ENCODE peak calls at places on chromosomes 3 and 15, in six cellular contexts. L is lower lobe of right lung, R is B cell, G is mammary epithelial cell, C is heart left ventricle, E is fibroblast of the aortic adventitia. J is an unnamed sample.

GRCh38 chr3:9036327-9037112 is 73.2 kb upstream of the RAD18 start:
- DNase-seq in L (no peak), R (no peak), G (no peak), C (peak; percentile 46), E (peak; percentile 90), J (no peak)

GRCh38 chr3:36540898-36541518 is 160.7 kb downstream of the STAC start:
- DNase-seq in L (no peak), R (no peak), G (peak; percentile 11), C (no peak), E (peak; percentile 68), J (no peak)

GRCh38 chr3:4633078-4634004 is 140.2 kb downstream of the ITPR1 start:
- DNase-seq in L (no peak), R (peak; percentile 39), G (peak; percentile 35), C (no peak), E (peak; percentile 80), J (no peak)

GRCh38 chr15:96341465-96342142 is 11.1 kb downstream of the NR2F2 start:
- DNase-seq in L (peak; percentile 39), R (no peak), G (no peak), C (no peak), E (no peak), J (no peak)

GRCh38 chr3:23820888-23821287 is 15.1 kb downstream of the UBE2E1 start:
- DNase-seq in L (no peak), R (no peak), G (peak; percentile 61), C (no peak), E (no peak), J (no peak)

GRCh38 chr15:79811406-79812405 is 85.1 kb downstream of the MTHFS start:
- DNase-seq in L (peak; percentile 65), R (no peak), G (peak; percentile 27), C (peak; percentile 56), E (peak; percentile 92), J (no peak)

GRCh38 chr15:87844031-87844430 is 412.5 kb downstream of the NTRK3 start:
- DNase-seq in L (no peak), R (no peak), G (no peak), C (no peak), E (no peak), J (no peak)

GRCh38 chr15:49421991-49422390 is 1.1 kb upstream of the FGF7 start:
- DNase-seq in L (peak; percentile 64), R (peak; percentile 16), G (peak; percentile 55), C (no peak), E (peak; percentile 86), J (peak; percentile 27)

GRCh38 chr15:29815000-29815704 is 7.1 kb downstream of the TJP1 start:
- DNase-seq in L (no peak), R (no peak), G (peak; percentile 42), C (no peak), E (peak; percentile 24), J (no peak)

GRCh38 chr15:58498821-58499580 is 67.2 kb downstream of the LIPC start:
- DNase-seq in L (no peak), R (no peak), G (no peak), C (no peak), E (peak; percentile 66), J (no peak)

GRCh38 chr3:9216736-9217135 is 32.7 kb downstream of the SRGAP3 start:
- DNase-seq in L (no peak), R (no peak), G (peak; percentile 7), C (no peak), E (no peak), J (no peak)

GRCh38 chr3:195756935-195757302 is 36.1 kb downstream of the MUC20 start:
- DNase-seq in L (no peak), R (no peak), G (peak; percentile 9), C (no peak), E (no peak), J (no peak)

GRCh38 chr15:35596261-35596660 is 50.3 kb upstream of the DPH6 start:
- DNase-seq in L (no peak), R (no peak), G (no peak), C (no peak), E (peak; percentile 9), J (no peak)

GRCh38 chr3:30341079-30341478 is 265.3 kb upstream of the TGFBR2 start:
- DNase-seq in L (no peak), R (no peak), G (no peak), C (no peak), E (no peak), J (no peak)

GRCh38 chr3:108428580-108428979 is 81.8 kb downstream of the MYH15 start:
- DNase-seq in L (no peak), R (no peak), G (no peak), C (no peak), E (peak; percentile 60), J (no peak)

GRCh38 chr15:75067123-75067854 is 43.9 kb downstream of the PPCDC start:
- DNase-seq in L (no peak), R (no peak), G (peak; percentile 90), C (no peak), E (peak; percentile 82), J (no peak)

GRCh38 chr3:78846688-78847087 is 921.1 kb downstream of the ROBO1 start:
- DNase-seq in L (no peak), R (no peak), G (peak; percentile 72), C (no peak), E (peak; percentile 67), J (no peak)

GRCh38 chr3:74546426-74546825 is 68.0 kb downstream of the CNTN3 start:
- DNase-seq in L (no peak), R (no peak), G (peak; percentile 66), C (no peak), E (peak; percentile 83), J (no peak)

GRCh38 chr3:9473496-9473895 is 76.1 kb downstream of the SETD5 start:
- DNase-seq in L (no peak), R (no peak), G (no peak), C (no peak), E (no peak), J (no peak)

GRCh38 chr3:194532591-194532990 is 45.8 kb upstream of the ATP13A3 start:
- DNase-seq in L (no peak), R (no peak), G (no peak), C (no peak), E (no peak), J (no peak)

GRCh38 chr15:98658831-98659699 is 10.7 kb downstream of the IGF1R start:
- DNase-seq in L (no peak), R (peak; percentile 65), G (peak; percentile 60), C (no peak), E (peak; percentile 79), J (no peak)

GRCh38 chr3:59775106-59775505 is 725.3 kb upstream of the CFAP20DC start:
- DNase-seq in L (no peak), R (no peak), G (no peak), C (no peak), E (no peak), J (no peak)

DNA sequence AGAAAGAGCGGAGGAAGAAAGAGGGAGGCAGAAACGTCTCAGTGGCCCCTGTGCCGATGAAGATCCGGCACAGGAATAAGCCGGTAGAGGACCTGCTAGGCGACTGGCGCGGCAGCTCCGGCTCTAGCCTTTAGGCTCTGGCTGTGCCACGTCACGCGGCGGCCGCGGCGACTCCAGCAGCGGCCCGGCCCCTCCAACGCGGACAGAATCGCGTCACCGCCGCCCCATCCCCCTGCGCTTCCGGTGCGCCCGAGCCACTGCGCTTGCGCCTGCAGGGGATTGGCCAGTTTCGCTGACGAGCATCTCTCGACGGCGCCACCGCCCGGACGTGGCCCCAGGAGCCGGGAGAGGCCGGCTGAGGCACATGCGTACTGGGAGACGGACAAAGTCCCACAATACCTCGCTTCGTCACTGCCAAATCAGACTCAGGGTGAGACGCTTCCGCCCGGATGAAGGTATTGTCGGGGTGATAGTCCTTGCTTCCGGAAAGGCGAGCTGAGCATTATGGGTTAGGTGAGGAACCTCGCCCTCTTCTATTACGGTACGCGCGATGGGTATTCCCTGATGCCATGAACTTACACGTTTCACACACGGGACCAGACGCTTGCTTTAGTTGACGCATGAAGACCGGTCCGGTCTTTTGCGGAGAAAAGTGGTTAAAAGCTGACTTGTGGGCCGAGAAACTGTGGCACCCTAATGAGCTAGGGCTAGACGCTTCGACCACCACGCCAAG is at the start of gene ARF4:
- DNase-seq in L (peak; percentile 99), R (peak; percentile 93), G (peak; percentile 100), C (peak; percentile 100), E (peak; percentile 99), J (peak; percentile 100)
- TF ChIP-seq CTCF in L (peak; percentile 48), R (peak; percentile 17), G (no peak), C (peak; percentile 61), E (peak; percentile 16), J (no peak)

GRCh38 chr3:167733961-167734497 is 663 bp downstream of the PDCD10 start:
- DNase-seq in L (no peak), R (no peak), G (no peak), C (no peak), E (peak; percentile 24), J (no peak)

GRCh38 chr3:167732313-167733065 is 2.2 kb downstream of the PDCD10 start:
- DNase-seq in L (no peak), R (no peak), G (peak; percentile 8), C (no peak), E (peak; percentile 6), J (no peak)

GRCh38 chr3:167728631-167729335 is 5.9 kb downstream of the PDCD10 start:
- DNase-seq in L (no peak), R (no peak), G (no peak), C (no peak), E (no peak), J (no peak)

GRCh38 chr3:167729591-167729990 is 5.1 kb downstream of the PDCD10 start:
- DNase-seq in L (no peak), R (no peak), G (no peak), C (no peak), E (no peak), J (no peak)

GRCh38 chr3:167731393-167731792 is 3.3 kb downstream of the PDCD10 start:
- DNase-seq in L (no peak), R (no peak), G (no peak), C (no peak), E (no peak), J (no peak)
- TF ChIP-seq CTCF in L (no peak), R (no peak), G (no peak), C (no peak), E (no peak), J (no peak)

GRCh38 chr3:180594631-180595348 is 7.2 kb upstream of the TTC14 start:
- DNase-seq in L (no peak), R (no peak), G (peak; percentile 56), C (no peak), E (peak; percentile 85), J (no peak)
- TF ChIP-seq CTCF in L (no peak), R (no peak), G (peak; percentile 60), C (peak; percentile 37), E (peak; percentile 70), J (no peak)

DNA sequence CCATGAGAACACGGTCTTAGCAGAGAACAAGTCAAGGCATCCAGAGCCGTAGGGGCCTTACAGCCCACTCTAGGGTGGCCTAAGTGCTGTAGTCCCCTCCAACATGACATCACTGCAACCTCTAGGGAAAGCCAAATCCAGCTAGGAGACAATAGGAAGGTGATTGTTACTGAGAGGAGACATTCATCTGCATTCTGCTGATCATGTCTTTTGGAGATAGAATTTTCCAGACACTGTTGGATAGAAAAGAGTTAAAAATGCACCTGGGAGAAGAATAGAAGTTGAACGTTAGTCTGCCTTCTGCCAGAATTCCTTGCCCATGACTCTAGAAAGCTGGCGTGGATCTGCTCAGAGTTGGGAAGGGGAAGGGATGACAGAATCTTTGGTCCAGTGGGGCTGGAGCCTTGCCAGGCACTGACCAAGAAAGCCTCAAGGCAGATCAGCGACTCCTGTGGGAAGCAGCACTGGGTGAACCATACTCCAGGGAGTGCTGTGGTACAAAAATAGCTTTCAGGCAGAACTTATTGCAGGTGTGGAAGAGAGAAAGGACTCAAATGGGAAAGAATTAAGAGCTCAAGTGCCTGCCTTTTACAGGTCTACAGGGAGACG is 44.8 kb upstream of the RAF1 start:
- DNase-seq in L (no peak), R (no peak), G (peak; percentile 93), C (no peak), E (peak; percentile 90), J (no peak)
- TF ChIP-seq CTCF in L (no peak), R (no peak), G (peak; percentile 17), C (peak; percentile 30), E (peak; percentile 46), J (no peak)

J was measured in natural killer cell.